ENCODE peak calls at places on chromosomes 2 and 18, in four cellular contexts. O, A, F and H are unnamed samples.

GRCh38 chr18:34913837-34914755 is 127.1 kb upstream of the MAPRE2 start:
- DNase-seq in F (no peak), A (no peak), O (no peak), H (no peak)

GRCh38 chr18:51171208-51171607 is 26.3 kb downstream of the MEX3C start:
- DNase-seq in O (no peak), F (no peak), A (no peak), H (no peak)

GRCh38 chr2:174985624-174986023 is 19.6 kb downstream of the CHN1 start:
- DNase-seq in A (no peak), F (no peak), O (no peak), H (no peak)

GRCh38 chr2:190069936-190070696 is 7.6 kb upstream of the MSTN start:
- DNase-seq in F (no peak), A (peak), O (peak), H (peak)

GRCh38 chr18:55381277-55381676 is 206.7 kb downstream of the TCF4 start:
- DNase-seq in F (no peak), O (no peak), A (peak), H (no peak)

GRCh38 chr2:16407358-16407757 is 258.3 kb downstream of the CYRIA start:
- DNase-seq in O (no peak), F (no peak), A (no peak), H (no peak)

GRCh38 chr2:204452464-204453023 is 92.7 kb upstream of the PARD3B start:
- DNase-seq in O (peak), F (peak), A (peak), H (peak)

GRCh38 chr2:120323214-120323613 is 22.7 kb upstream of the INHBB start:
- DNase-seq in O (peak), A (no peak), F (no peak), H (no peak)

GRCh38 chr2:10141736-10142639 is 19.4 kb downstream of the RRM2 start:
- DNase-seq in O (peak), A (no peak), F (peak), H (peak)

GRCh38 chr18:48802543-48803428 is 148.0 kb downstream of the SMAD7 start:
- DNase-seq in A (no peak), F (peak), O (peak), H (no peak)

GRCh38 chr18:58394607-58395425 is 234.1 kb downstream of the ALPK2 start:
- DNase-seq in A (no peak), O (no peak), F (no peak), H (no peak)

GRCh38 chr18:28086530-28087172 is 90.3 kb downstream of the CDH2 start:
- DNase-seq in A (no peak), F (no peak), O (no peak), H (no peak)

GRCh38 chr2:23380562-23381065 is 4.4 kb upstream of the KLHL29 start:
- DNase-seq in A (no peak), F (no peak), O (no peak), H (peak)

GRCh38 chr2:30026091-30027055 is 105.0 kb upstream of the ALK start:
- DNase-seq in F (peak), A (no peak), O (peak), H (peak)

GRCh38 chr2:72236445-72237067 is 88.9 kb upstream of the CYP26B1 start:
- DNase-seq in F (no peak), O (no peak), A (peak), H (no peak)

GRCh38 chr2:71851094-71851755 is 296.4 kb downstream of the CYP26B1 start:
- DNase-seq in F (no peak), O (no peak), A (no peak), H (no peak)

GRCh38 chr2:178193823-178194599 is at the start of gene OSBPL6:
- DNase-seq in A (no peak), F (peak), O (peak), H (peak)

GRCh38 chr2:69095246-69095645 is 82.3 kb downstream of the ANTXR1 start:
- DNase-seq in A (no peak), F (no peak), O (no peak), H (no peak)

GRCh38 chr18:37460616-37461015 is 105.0 kb downstream of the CELF4 start:
- DNase-seq in A (no peak), F (no peak), O (no peak), H (no peak)

GRCh38 chr2:181823405-181823804 is 68.1 kb upstream of the ITPRID2 start:
- DNase-seq in A (no peak), F (no peak), O (no peak), H (no peak)

GRCh38 chr2:217897091-217897715 is 105.6 kb downstream of the TNS1 start:
- DNase-seq in A (no peak), O (no peak), F (no peak), H (no peak)

GRCh38 chr18:46174317-46175039 is 70.3 kb downstream of the HAUS1 start:
- DNase-seq in A (no peak), O (peak), F (peak), H (no peak)

GRCh38 chr2:238865015-238865719 is 17.3 kb downstream of the TWIST2 start:
- DNase-seq in O (no peak), F (no peak), A (no peak), H (no peak)

GRCh38 chr18:47917923-47918610 is 12.4 kb downstream of the SMAD2 start:
- DNase-seq in O (no peak), A (no peak), F (no peak), H (no peak)

GRCh38 chr2:20224716-20225293 is at the start of gene SDC1:
- DNase-seq in A (no peak), F (peak), O (peak), H (peak)

GRCh38 chr2:108810993-108811957 is 24.7 kb downstream of the CCDC138 start:
- DNase-seq in A (no peak), O (no peak), F (no peak), H (no peak)

DNA sequence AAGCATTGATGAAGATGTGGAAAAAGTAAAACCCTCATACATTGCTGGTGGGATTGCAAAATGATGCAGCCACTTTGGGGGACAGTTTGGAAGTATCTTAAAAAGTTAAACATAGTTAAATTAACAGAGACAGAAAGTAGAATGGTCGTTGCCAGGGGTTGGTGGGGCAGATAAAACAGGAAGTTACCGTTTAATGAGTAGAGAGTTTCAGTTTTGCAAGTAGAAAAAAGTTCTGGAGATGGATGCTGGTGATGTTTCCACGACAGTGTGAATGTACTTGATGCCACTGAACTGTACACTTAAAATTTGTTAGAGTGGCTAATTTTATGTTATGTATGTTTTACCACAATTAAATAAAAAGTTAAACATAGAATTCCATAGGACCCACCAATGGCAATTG is 44.5 kb upstream of the EGR4 start:
- DNase-seq in O (no peak), A (no peak), F (no peak), H (no peak)
- TF ChIP-seq CTCF in O (no peak), A (no peak), F (no peak), H (no peak)

GRCh38 chr18:56997200-56997599 is 149.7 kb upstream of the BOD1L2 start:
- DNase-seq in A (no peak), O (no peak), F (no peak), H (no peak)
- TF ChIP-seq CTCF in A (no peak), O (no peak), F (no peak), H (no peak)

GRCh38 chr2:140585016-140585415 is 1545.8 kb downstream of the LRP1B start:
- DNase-seq in A (no peak), O (no peak), F (no peak), H (no peak)

GRCh38 chr2:140589273-140589672 is 1541.5 kb downstream of the LRP1B start:
- DNase-seq in O (no peak), A (no peak), F (no peak), H (no peak)

GRCh38 chr2:140589696-140590095 is 1541.1 kb downstream of the LRP1B start:
- DNase-seq in F (no peak), A (no peak), O (no peak), H (no peak)

GRCh38 chr2:140580799-140581198 is 1550.0 kb downstream of the LRP1B start:
- DNase-seq in A (no peak), F (no peak), O (no peak), H (no peak)

GRCh38 chr2:140586379-140586778 is 1544.4 kb downstream of the LRP1B start:
- DNase-seq in F (peak), O (peak), A (no peak), H (peak)
- TF ChIP-seq CTCF in F (peak), O (no peak), A (peak), H (peak)

GRCh38 chr2:105787376-105788318 is 42.9 kb downstream of the NCK2 start:
- DNase-seq in O (no peak), F (no peak), A (no peak), H (no peak)

GRCh38 chr2:105790467-105791118 is 45.9 kb downstream of the NCK2 start:
- DNase-seq in O (no peak), A (no peak), F (peak), H (peak)

GRCh38 chr2:105788670-105789290 is 44.1 kb downstream of the NCK2 start:
- DNase-seq in F (no peak), A (no peak), O (no peak), H (no peak)

GRCh38 chr2:105791229-105791628 is 46.5 kb downstream of the NCK2 start:
- DNase-seq in O (no peak), A (no peak), F (no peak), H (no peak)

DNA sequence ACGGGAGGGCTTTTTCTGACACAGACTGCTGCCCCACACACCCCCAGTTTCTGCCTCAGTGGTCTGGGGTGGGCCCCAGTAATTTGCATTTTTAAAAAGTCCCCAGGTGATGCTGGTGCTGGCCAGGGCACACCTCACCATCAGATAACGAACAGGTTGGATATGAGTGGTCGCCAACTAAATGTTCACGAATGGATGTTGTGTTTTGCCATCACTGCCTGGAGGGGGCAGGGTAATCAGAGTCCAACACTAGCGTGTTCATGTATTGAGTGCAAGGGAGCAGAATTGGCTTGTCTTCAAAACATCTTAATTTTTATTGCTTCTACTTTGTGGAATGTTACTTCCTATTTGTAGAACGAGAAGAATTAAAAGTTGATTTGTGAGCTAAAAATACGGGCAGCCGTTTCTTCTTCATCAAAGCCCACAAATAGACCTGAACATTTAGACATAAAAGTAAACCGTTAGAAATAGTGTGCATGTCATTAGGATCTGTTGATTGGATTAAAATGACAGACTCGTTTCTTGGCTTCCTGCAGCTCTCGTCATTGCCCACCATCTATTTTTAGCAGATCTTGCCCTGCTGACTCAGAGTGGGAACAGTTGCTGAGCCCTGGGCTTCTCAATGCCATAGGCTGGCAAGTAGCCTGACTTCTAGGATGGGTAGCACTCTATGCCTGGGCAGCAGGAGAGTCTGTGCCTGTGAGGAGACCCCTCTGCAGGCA is 45.2 kb downstream of the NCK2 start:
- DNase-seq in A (no peak), O (no peak), F (peak), H (no peak)
- TF ChIP-seq CTCF in A (peak), O (no peak), F (no peak), H (no peak)

GRCh38 chr2:22377251-22377650 is 1007.7 kb upstream of the KLHL29 start:
- DNase-seq in A (no peak), F (no peak), O (no peak), H (no peak)

GRCh38 chr2:22375094-22375493 is 1009.9 kb upstream of the KLHL29 start:
- DNase-seq in O (no peak), F (no peak), A (no peak), H (peak)
- TF ChIP-seq CTCF in O (no peak), F (no peak), A (no peak), H (no peak)

GRCh38 chr2:78260861-78261260 is 738.7 kb upstream of the LRRTM4 start:
- DNase-seq in O (no peak), F (no peak), A (no peak), H (no peak)

GRCh38 chr2:78262713-78263375 is 740.7 kb upstream of the LRRTM4 start:
- DNase-seq in F (no peak), O (no peak), A (no peak), H (no peak)

GRCh38 chr2:78261454-78261853 is 739.3 kb upstream of the LRRTM4 start:
- DNase-seq in F (no peak), A (no peak), O (no peak), H (no peak)

GRCh38 chr2:78264130-78264529 is 742.0 kb upstream of the LRRTM4 start:
- DNase-seq in A (no peak), O (no peak), F (no peak), H (no peak)

GRCh38 chr2:78263571-78263970 is 741.4 kb upstream of the LRRTM4 start:
- DNase-seq in O (no peak), F (no peak), A (no peak), H (no peak)
- TF ChIP-seq CTCF in O (no peak), F (no peak), A (no peak), H (no peak)

GRCh38 chr2:177038772-177039484 is 173.7 kb upstream of the HNRNPA3 start:
- DNase-seq in F (no peak), O (no peak), A (no peak), H (no peak)

GRCh38 chr2:177036754-177037153 is 175.8 kb upstream of the HNRNPA3 start:
- DNase-seq in A (no peak), F (no peak), O (no peak), H (no peak)

GRCh38 chr2:177044686-177045085 is 167.9 kb upstream of the HNRNPA3 start:
- DNase-seq in O (no peak), F (no peak), A (no peak), H (no peak)

GRCh38 chr2:177042311-177042710 is 170.3 kb upstream of the HNRNPA3 start:
- DNase-seq in F (no peak), A (no peak), O (no peak), H (no peak)
- TF ChIP-seq CTCF in F (no peak), A (no peak), O (no peak), H (no peak)